ENCODE peak calls at places on chromosomes 5 and 9, in ten cellular contexts. Q is heart left ventricle, F is foreskin fibroblast, O is brain microvascular endothelial cell, U is endodermal cell, A is gastrocnemius medialis, H is lower leg skin, Y is nephron progenitor cell, E is tibial artery, K is lung. S is an unnamed sample.

GRCh38 chr9:136088939-136089696 is 6.0 kb downstream of the NACC2 start:
- DNase-seq in Q (peak), F (no peak), O (no peak), U (no peak), A (peak), H (no peak), Y (no peak), E (peak), K (no peak), S (no peak)

GRCh38 chr5:127210082-127210481 is 80.5 kb upstream of the MEGF10 start:
- DNase-seq in Q (no peak), F (peak), O (no peak), U (no peak), A (no peak), H (no peak), Y (no peak), E (no peak), K (no peak), S (no peak)

GRCh38 chr9:128108784-128109709 is 18.5 kb downstream of the PTGES2 start:
- DNase-seq in Q (peak), F (no peak), O (no peak), U (peak), A (no peak), H (no peak), Y (no peak), E (no peak), K (no peak), S (no peak)

GRCh38 chr9:72485821-72486605 is 35.4 kb upstream of the TMC1 start:
- DNase-seq in Q (no peak), F (peak), O (peak), U (no peak), A (no peak), H (no peak), Y (no peak), E (no peak), K (no peak), S (no peak)

GRCh38 chr9:134412298-134412711 is 86.0 kb downstream of the RXRA start:
- DNase-seq in Q (no peak), F (no peak), O (no peak), U (peak), A (no peak), H (no peak), Y (no peak), E (no peak), K (no peak), S (no peak)

GRCh38 chr5:72523960-72524582 is 16.9 kb upstream of the ZNF366 start:
- DNase-seq in Q (no peak), F (peak), O (peak), U (no peak), A (no peak), H (no peak), Y (no peak), E (no peak), K (no peak), S (peak)

GRCh38 chr9:28073278-28073677 is 500.0 kb upstream of the C9orf72 start:
- DNase-seq in Q (no peak), F (peak), O (peak), U (peak), A (no peak), H (no peak), Y (peak), E (no peak), K (no peak), S (peak)

GRCh38 chr5:14186132-14186830 is 43.1 kb downstream of the TRIO start:
- DNase-seq in Q (no peak), F (peak), O (peak), U (no peak), A (no peak), H (no peak), Y (no peak), E (no peak), K (no peak), S (no peak)

GRCh38 chr9:121122450-121123032 is 47.8 kb downstream of the CNTRL start:
- DNase-seq in Q (no peak), F (peak), O (no peak), U (no peak), A (no peak), H (no peak), Y (no peak), E (no peak), K (no peak), S (no peak)

GRCh38 chr5:103617090-103617489 is 54.5 kb upstream of the NUDT12 start:
- DNase-seq in Q (no peak), F (no peak), O (no peak), U (no peak), A (no peak), H (no peak), Y (no peak), E (no peak), K (no peak), S (no peak)

GRCh38 chr9:98477884-98478283 is 222.4 kb upstream of the TBC1D2 start:
- DNase-seq in Q (no peak), F (no peak), O (no peak), U (no peak), A (no peak), H (no peak), Y (no peak), E (no peak), K (no peak), S (no peak)

GRCh38 chr9:107504585-107505455 is 15.3 kb upstream of the KLF4 start:
- DNase-seq in Q (no peak), F (peak), O (peak), U (no peak), A (no peak), H (no peak), Y (no peak), E (peak), K (peak), S (no peak)

GRCh38 chr9:94726495-94727191 is at the start of gene AOPEP:
- DNase-seq in Q (peak), F (peak), O (peak), U (peak), A (peak), H (peak), Y (peak), E (peak), K (peak), S (peak)

GRCh38 chr5:158691576-158691975 is 408.1 kb downstream of the EBF1 start:
- DNase-seq in Q (no peak), F (peak), O (no peak), U (no peak), A (no peak), H (no peak), Y (no peak), E (no peak), K (no peak), S (no peak)

GRCh38 chr5:181211208-181211607 is 6.2 kb upstream of the TRIM7 start:
- DNase-seq in Q (no peak), F (no peak), O (no peak), U (peak), A (no peak), H (no peak), Y (no peak), E (no peak), K (no peak), S (no peak)

GRCh38 chr5:116573279-116573616 is 1.4 kb downstream of the SEMA6A start:
- DNase-seq in Q (no peak), F (peak), O (no peak), U (peak), A (no peak), H (no peak), Y (peak), E (peak), K (no peak), S (peak)

GRCh38 chr5:121660142-121660541 is 191.5 kb upstream of the FTMT start:
- DNase-seq in Q (peak), F (no peak), O (no peak), U (peak), A (no peak), H (no peak), Y (no peak), E (no peak), K (no peak), S (no peak)

GRCh38 chr9:14029811-14030210 is 284.1 kb downstream of the NFIB start:
- DNase-seq in Q (no peak), F (peak), O (no peak), U (no peak), A (no peak), H (no peak), Y (no peak), E (no peak), K (no peak), S (no peak)

GRCh38 chr5:136021016-136021405 is 7.8 kb upstream of the TGFBI start:
- DNase-seq in Q (no peak), F (peak), O (peak), U (peak), A (no peak), H (no peak), Y (no peak), E (no peak), K (no peak), S (no peak)

GRCh38 chr5:137888489-137888874 is 775 bp upstream of the PKD2L2 start:
- DNase-seq in Q (no peak), F (no peak), O (no peak), U (no peak), A (no peak), H (no peak), Y (no peak), E (no peak), K (no peak), S (no peak)

GRCh38 chr5:65127181-65127901 is 354.4 kb downstream of the ADAMTS6 start:
- DNase-seq in Q (no peak), F (peak), O (peak), U (no peak), A (no peak), H (no peak), Y (no peak), E (no peak), K (no peak), S (no peak)

GRCh38 chr9:17216011-17216410 is 81.2 kb downstream of the CNTLN start:
- DNase-seq in Q (no peak), F (peak), O (no peak), U (no peak), A (no peak), H (no peak), Y (no peak), E (no peak), K (no peak), S (no peak)

GRCh38 chr5:53403291-53403690 is 77.1 kb upstream of the FST start:
- DNase-seq in Q (no peak), F (peak), O (peak), U (no peak), A (no peak), H (no peak), Y (no peak), E (no peak), K (no peak), S (no peak)

DNA sequence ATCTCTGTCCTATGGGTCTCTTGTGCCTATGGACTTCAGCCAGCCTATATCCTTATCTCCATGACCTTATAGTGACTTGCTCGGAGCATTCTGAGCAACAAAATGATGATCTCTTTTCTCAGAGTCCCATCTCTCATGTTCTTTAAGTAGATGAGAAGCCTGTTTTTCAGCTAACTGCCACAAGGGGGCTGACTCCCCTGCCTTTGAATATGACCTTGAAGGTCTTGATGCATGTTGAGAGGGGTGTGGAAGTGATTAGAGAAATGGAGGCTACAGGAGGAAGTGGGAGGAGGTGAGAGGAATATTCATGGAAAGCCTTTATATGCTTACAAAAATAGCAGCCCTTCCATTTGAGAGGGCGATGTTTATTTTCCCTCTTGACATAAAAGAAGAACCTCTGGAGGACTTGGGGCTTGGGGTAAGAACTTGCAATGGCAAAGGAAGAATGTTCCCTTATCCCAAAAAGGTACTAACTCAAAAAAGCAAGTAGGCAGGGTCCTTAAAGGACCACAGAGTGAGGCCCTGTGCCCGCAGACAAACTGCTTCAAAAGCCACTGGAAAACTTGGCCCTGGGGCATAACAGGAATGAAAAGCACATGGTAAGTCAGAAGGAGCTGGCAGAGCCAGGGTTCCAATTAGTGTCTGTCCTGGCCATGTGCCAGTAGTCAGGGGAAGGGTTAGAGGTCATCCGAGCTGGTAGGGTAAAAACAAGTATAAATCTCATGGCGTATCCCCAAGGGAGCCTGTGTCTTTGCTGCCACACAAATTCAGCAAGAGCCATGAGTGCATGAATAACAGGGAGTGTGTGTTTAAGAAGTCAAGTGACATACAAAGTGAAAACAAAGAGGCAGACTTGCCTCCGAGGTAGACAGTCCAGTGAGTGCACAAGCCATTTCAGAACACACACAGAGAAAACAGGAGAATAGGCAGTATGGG is 39.1 kb downstream of the FGD3 start:
- DNase-seq in Q (no peak), F (peak), O (no peak), U (no peak), A (no peak), H (no peak), Y (no peak), E (no peak), K (no peak), S (no peak)
- TF ChIP-seq CTCF in Q (peak), F (no peak), O (peak), U (peak), A (no peak), H (no peak), Y (peak), E (peak), K (peak), S (peak)

GRCh38 chr9:122463828-122464632 is 13.7 kb downstream of the OR1J1 start:
- DNase-seq in Q (no peak), F (no peak), O (no peak), U (peak), A (no peak), H (no peak), Y (peak), E (no peak), K (no peak), S (peak)
- TF ChIP-seq CTCF in Q (no peak), F (peak), O (peak), U (peak), A (no peak), H (no peak), Y (no peak), E (no peak), K (no peak), S (peak)

DNA sequence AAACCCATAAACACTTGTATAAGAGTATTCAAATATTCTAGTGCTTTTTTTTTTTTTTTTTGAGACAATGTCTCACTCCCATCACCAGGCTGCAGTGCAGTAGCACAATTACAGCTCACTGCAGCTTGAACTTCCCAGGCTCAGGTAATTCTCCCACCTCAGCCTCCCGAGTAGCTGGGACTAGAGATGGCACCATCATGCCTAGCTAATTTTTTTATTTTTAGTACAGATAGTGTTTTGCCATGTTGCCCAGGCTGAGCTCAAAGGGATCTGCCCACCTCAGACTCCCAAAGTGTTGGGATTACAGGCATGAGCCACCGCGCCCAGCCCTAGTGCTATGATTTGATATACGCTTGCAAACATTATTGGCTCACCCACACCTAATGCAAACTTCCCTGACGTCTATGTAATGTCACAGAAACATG is 11.8 kb downstream of the IL6ST start:
- DNase-seq in Q (no peak), F (no peak), O (no peak), U (no peak), A (no peak), H (no peak), Y (no peak), E (no peak), K (no peak), S (no peak)
- TF ChIP-seq CTCF in Q (peak), F (no peak), O (peak), U (peak), A (no peak), H (no peak), Y (no peak), E (no peak), K (no peak), S (peak)

DNA sequence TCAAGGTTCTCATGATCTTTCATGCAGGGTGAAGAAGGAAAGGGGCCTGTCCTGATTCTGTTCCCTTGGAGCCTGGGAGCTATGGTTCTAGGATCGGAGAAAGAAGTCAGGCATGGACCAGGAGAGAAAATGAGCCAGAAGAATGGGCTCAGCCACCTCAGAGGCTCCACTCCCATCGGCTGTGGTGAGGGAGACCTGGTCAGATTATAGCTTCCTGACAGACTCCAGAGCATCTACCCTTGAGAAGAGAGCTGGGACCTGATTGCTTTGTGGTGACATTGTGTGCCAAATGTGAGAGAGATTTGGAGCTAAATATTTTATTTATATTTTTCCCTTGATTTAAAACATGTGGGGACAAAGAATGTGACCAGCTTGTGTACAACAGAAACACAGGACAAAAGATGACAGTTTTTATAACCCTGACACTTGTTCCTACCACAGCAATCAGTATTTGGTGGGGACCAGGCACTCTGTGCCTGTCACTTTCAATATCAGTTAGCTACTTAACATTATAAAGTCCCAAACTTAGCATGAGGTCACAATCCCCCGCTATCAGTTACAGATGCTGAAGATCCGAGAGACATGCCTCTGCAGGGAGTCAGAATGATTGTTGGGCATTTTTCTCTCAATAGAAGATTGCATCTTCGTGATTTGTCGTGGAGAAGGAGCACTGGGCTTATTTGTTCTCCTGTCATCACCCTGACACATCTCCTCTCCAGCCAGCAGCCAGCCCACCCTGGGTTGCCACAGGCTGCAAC is 228.3 kb upstream of the ADAMTS16 start:
- DNase-seq in Q (no peak), F (no peak), O (no peak), U (no peak), A (no peak), H (no peak), Y (no peak), E (no peak), K (no peak), S (no peak)
- TF ChIP-seq CTCF in Q (no peak), F (no peak), O (no peak), U (no peak), A (no peak), H (no peak), Y (no peak), E (no peak), K (no peak), S (no peak)

GRCh38 chr9:70054546-70054945 is 10.9 kb downstream of the MAMDC2 start:
- DNase-seq in Q (no peak), F (no peak), O (no peak), U (no peak), A (no peak), H (no peak), Y (no peak), E (no peak), K (no peak), S (no peak)
- TF ChIP-seq CTCF in Q (no peak), F (no peak), O (no peak), U (no peak), A (no peak), H (no peak), Y (no peak), E (no peak), K (no peak), S (no peak)